ENCODE peak calls at places on chromosomes 2 and 18, in seven cellular contexts. R is NCI-H1105 treated with DMSO at 0.1 percent for 48 hours, B is midbrain, F is cardiac fibroblast, D is SJSA1, C is NCI-H1694, X is OCI-LY7. N is an unnamed sample.

GRCh38 chr2:44247924-44248323 is 27.4 kb upstream of the SLC3A1 start:
- DNase-seq in R (no peak), B (no peak), F (no peak), D (no peak), C (no peak), X (peak; percentile 17), N (no peak)

GRCh38 chr2:6077585-6077984 is 385.4 kb downstream of the SOX11 start:
- DNase-seq in R (no peak), B (no peak), F (no peak), D (no peak), C (no peak), X (no peak), N (no peak)

GRCh38 chr2:45494275-45494977 is 116.6 kb downstream of the SRBD1 start:
- DNase-seq in R (peak; percentile 64), B (peak; percentile 38), F (peak; percentile 91), D (peak; percentile 60), C (peak; percentile 46), X (peak; percentile 88), N (no peak)

GRCh38 chr2:241859436-241860183 is 916 bp upstream of the PDCD1 start:
- DNase-seq in R (no peak), B (peak; percentile 20), F (peak; percentile 59), D (no peak), C (peak; percentile 85), X (no peak), N (no peak)

GRCh38 chr2:176120369-176121307 is 1.9 kb upstream of the HOXD9 start:
- DNase-seq in R (no peak), B (no peak), F (no peak), D (no peak), C (no peak), X (no peak), N (no peak)

GRCh38 chr18:12038082-12038660 is 55.5 kb upstream of the ANKRD62 start:
- DNase-seq in R (no peak), B (no peak), F (peak; percentile 28), D (no peak), C (no peak), X (no peak), N (no peak)

GRCh38 chr18:65429601-65430000 is 321.2 kb upstream of the CDH7 start:
- DNase-seq in R (no peak), B (no peak), F (no peak), D (no peak), C (no peak), X (no peak), N (no peak)

GRCh38 chr2:147450661-147451060 is 394.2 kb upstream of the ACVR2A start:
- DNase-seq in R (no peak), B (no peak), F (no peak), D (no peak), C (no peak), X (no peak), N (no peak)

GRCh38 chr18:711330-711692 is 1.1 kb downstream of the ENOSF1 start:
- DNase-seq in R (no peak), B (no peak), F (no peak), D (no peak), C (no peak), X (no peak), N (no peak)

GRCh38 chr2:232008907-232009638 is 47.6 kb downstream of the DIS3L2 start:
- DNase-seq in R (no peak), B (no peak), F (no peak), D (peak; percentile 5), C (no peak), X (no peak), N (no peak)

GRCh38 chr2:175002547-175003274 is 2.5 kb downstream of the CHN1 start:
- DNase-seq in R (no peak), B (no peak), F (no peak), D (no peak), C (no peak), X (no peak), N (no peak)

GRCh38 chr2:62197017-62197586 is 1.2 kb downstream of the B3GNT2 start:
- DNase-seq in R (no peak), B (peak; percentile 12), F (no peak), D (peak; percentile 13), C (no peak), X (peak; percentile 74), N (no peak)

GRCh38 chr2:134718095-134718955 is 475 bp downstream of the TMEM163 start:
- DNase-seq in R (peak; percentile 27), B (no peak), F (no peak), D (no peak), C (peak; percentile 3), X (no peak), N (no peak)

GRCh38 chr2:130834923-130835765 is 1.6 kb upstream of the ARHGEF4 start:
- DNase-seq in R (no peak), B (no peak), F (no peak), D (no peak), C (no peak), X (no peak), N (no peak)

GRCh38 chr2:226673314-226673723 is 126.3 kb downstream of the IRS1 start:
- DNase-seq in R (no peak), B (no peak), F (peak; percentile 92), D (peak; percentile 52), C (no peak), X (no peak), N (peak; percentile 67)

GRCh38 chr2:69298261-69298660 is 88.8 kb downstream of the GFPT1 start:
- DNase-seq in R (no peak), B (no peak), F (peak; percentile 79), D (peak; percentile 78), C (no peak), X (no peak), N (peak; percentile 67)

GRCh38 chr2:202084265-202084664 is 11.2 kb downstream of the KIAA2012 start:
- DNase-seq in R (no peak), B (no peak), F (no peak), D (no peak), C (peak; percentile 89), X (no peak), N (no peak)

GRCh38 chr18:37564796-37565137 is 831 bp downstream of the CELF4 start:
- DNase-seq in R (peak; percentile 34), B (peak; percentile 53), F (peak; percentile 66), D (peak; percentile 2), C (no peak), X (no peak), N (no peak)

GRCh38 chr2:104854507-104855173 is 725 bp downstream of the POU3F3 start:
- DNase-seq in R (no peak), B (no peak), F (no peak), D (no peak), C (no peak), X (peak; percentile 4), N (no peak)

GRCh38 chr2:136310005-136310495 is 192.1 kb upstream of the CXCR4 start:
- DNase-seq in R (no peak), B (no peak), F (no peak), D (no peak), C (no peak), X (no peak), N (no peak)

GRCh38 chr2:75522543-75523312 is 38.0 kb downstream of the EVA1A start:
- DNase-seq in R (no peak), B (no peak), F (no peak), D (no peak), C (no peak), X (no peak), N (no peak)

GRCh38 chr2:85766214-85766613 is 12.4 kb downstream of the ATOH8 start:
- DNase-seq in R (no peak), B (no peak), F (no peak), D (no peak), C (no peak), X (no peak), N (no peak)

GRCh38 chr2:12884713-12885282 is 168.1 kb downstream of the TRIB2 start:
- DNase-seq in R (no peak), B (no peak), F (peak; percentile 86), D (peak; percentile 68), C (no peak), X (no peak), N (peak; percentile 26)

GRCh38 chr2:26455801-26456700 is 21.9 kb downstream of the OTOF start:
- DNase-seq in R (no peak), B (no peak), F (no peak), D (no peak), C (no peak), X (no peak), N (no peak)

GRCh38 chr18:57539702-57540101 is 46.8 kb downstream of the FECH start:
- DNase-seq in R (no peak), B (no peak), F (no peak), D (no peak), C (no peak), X (no peak), N (no peak)

GRCh38 chr2:9165625-9166024 is 41.0 kb upstream of the ASAP2 start:
- DNase-seq in R (no peak), B (peak; percentile 42), F (no peak), D (no peak), C (no peak), X (no peak), N (no peak)

N was measured in T1000.